ENCODE peak calls at places on chromosomes 12 and 14, in ten cellular contexts. V is heart left ventricle; I is psoas muscle; K is colonic mucosa; D is CD8-positive, alpha-beta memory T cell; C is Panc1; J is cardiac muscle cell; R is GM23248; U is lower lobe of right lung; Y is naive thymus-derived CD4-positive, alpha-beta T cell. O is an unnamed sample.

GRCh38 chr12:121811434-121812319 is 7.9 kb downstream of the SETD1B start:
- DNase-seq in I (peak; percentile 79), D (peak; percentile 68), U (peak; percentile 83), R (peak; percentile 86), V (peak; percentile 75), Y (peak; percentile 67), C (no peak), J (peak; percentile 90), K (peak; percentile 73), O (peak; percentile 66)

GRCh38 chr12:70561550-70561949 is 75.7 kb downstream of the PTPRB start:
- DNase-seq in D (no peak), R (no peak), U (no peak), V (no peak), J (no peak), C (no peak), I (no peak), K (no peak), Y (no peak), O (no peak)

GRCh38 chr12:52496054-52496453 is 3.0 kb upstream of the KRT6A start:
- DNase-seq in C (no peak), U (no peak), Y (no peak), R (no peak), V (no peak), K (no peak), J (peak; percentile 19), D (no peak), I (no peak), O (no peak)

GRCh38 chr12:34215213-34215892 is 193.1 kb downstream of the ALG10 start:
- DNase-seq in C (no peak), K (no peak), R (no peak), D (no peak), J (no peak), I (no peak), U (no peak), Y (no peak), V (no peak), O (no peak)

GRCh38 chr12:47277972-47278448 is 198.3 kb upstream of the AMIGO2 start:
- DNase-seq in J (no peak), K (no peak), R (peak; percentile 99), I (no peak), V (no peak), Y (no peak), D (no peak), U (no peak), C (peak; percentile 62), O (no peak)

GRCh38 chr12:98594050-98594853 is 766 bp downstream of the SLC25A3 start:
- DNase-seq in K (peak; percentile 45), V (peak; percentile 50), R (peak; percentile 71), D (no peak), Y (no peak), U (peak; percentile 64), J (peak; percentile 45), C (no peak), I (peak; percentile 57), O (peak; percentile 26)

GRCh38 chr12:20527396-20528154 is 159.2 kb downstream of the PDE3A start:
- DNase-seq in Y (no peak), U (no peak), D (no peak), V (no peak), C (no peak), I (no peak), K (no peak), R (no peak), J (no peak), O (no peak)

GRCh38 chr14:64253672-64254071 is 40.5 kb downstream of the ESR2 start:
- DNase-seq in Y (no peak), R (peak; percentile 67), I (no peak), U (no peak), V (no peak), D (no peak), J (no peak), K (no peak), C (no peak), O (no peak)

GRCh38 chr12:98456583-98457573 is 58.5 kb upstream of the TMPO start:
- DNase-seq in C (no peak), U (peak; percentile 73), V (peak; percentile 43), R (peak; percentile 86), I (peak; percentile 51), K (peak; percentile 20), D (no peak), J (peak; percentile 71), Y (no peak), O (no peak)

GRCh38 chr14:73437206-73437605 is 21.1 kb downstream of the NUMB start:
- DNase-seq in J (no peak), V (no peak), I (no peak), U (no peak), K (no peak), Y (no peak), C (no peak), R (no peak), D (no peak), O (no peak)

GRCh38 chr12:32727237-32727636 is 28.5 kb downstream of the YARS2 start:
- DNase-seq in D (no peak), U (no peak), J (no peak), C (no peak), K (no peak), R (no peak), Y (no peak), I (no peak), V (no peak), O (no peak)

GRCh38 chr12:2284321-2284813 is 231.6 kb downstream of the CACNA1C start:
- DNase-seq in J (no peak), V (no peak), I (no peak), K (no peak), R (peak; percentile 91), D (no peak), U (no peak), C (no peak), Y (no peak), O (no peak)

GRCh38 chr12:113591480-113591971 is 119.9 kb upstream of the LHX5 start:
- DNase-seq in Y (no peak), J (peak; percentile 56), C (no peak), V (no peak), I (no peak), R (no peak), D (no peak), U (peak; percentile 66), K (no peak), O (no peak)

DNA sequence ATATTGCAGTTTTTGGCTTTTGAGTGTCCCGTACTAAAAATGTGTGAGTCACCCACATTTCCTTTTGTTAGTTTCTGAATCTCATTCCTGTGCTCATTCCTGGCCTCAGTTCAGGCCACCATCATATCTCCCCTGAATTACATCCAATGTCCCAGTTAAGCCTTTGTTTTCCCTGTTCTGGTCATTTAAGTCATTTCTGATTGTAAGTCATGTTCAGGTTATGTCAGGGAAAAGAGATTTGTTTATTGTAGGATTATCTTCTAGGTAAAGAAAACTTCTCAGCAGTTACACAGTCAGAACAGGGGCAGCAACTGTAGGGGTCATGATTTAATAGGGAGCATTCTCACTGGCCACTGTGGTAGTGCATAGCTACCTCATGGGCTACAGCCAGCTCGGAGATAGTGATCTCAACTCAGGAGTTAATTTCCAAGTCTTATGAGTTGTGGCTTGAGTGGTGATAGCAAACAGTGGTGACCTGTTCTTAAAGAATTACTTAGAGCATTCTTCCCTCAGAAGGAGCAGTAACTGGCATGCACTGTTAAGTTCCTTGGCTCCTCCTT is 6.7 kb downstream of the DDX47 start:
- DNase-seq in D (no peak), C (no peak), Y (no peak), V (no peak), U (no peak), J (no peak), K (no peak), R (peak; percentile 95), I (no peak), O (peak; percentile 65)
- H3K27ac ChIP-seq in D (no peak overlapping the region), C (peak overlapping the region; percentile 99), Y (no peak overlapping the region), V (peak overlapping the region; percentile 20), U (peak overlapping the region; percentile 34), J (no peak overlapping the region), K (no peak overlapping the region), R (peak overlapping the region; percentile 94), I (peak overlapping the region; percentile 18), O (peak overlapping the region; percentile 28)

GRCh38 chr14:102590667-102591099 is 1.8 kb upstream of the RCOR1 start:
- DNase-seq in U (peak; percentile 55), D (no peak), C (no peak), R (peak; percentile 66), Y (no peak), J (peak; percentile 61), I (peak; percentile 47), V (no peak), K (peak; percentile 36), O (no peak)
- H3K4me3 ChIP-seq in U (no peak overlapping the region), D (peak overlapping the region; percentile 73), C (peak overlapping the region; percentile 64), R (peak overlapping the region; percentile 91), Y (no peak overlapping the region), J (peak overlapping the region; percentile 100), I (peak overlapping the region; percentile 93), V (peak overlapping the region; percentile 95), K (no peak overlapping the region), O (peak overlapping the region; percentile 95)

GRCh38 chr14:51242545-51243490 is 2.8 kb downstream of the TMX1 start:
- DNase-seq in I (no peak), U (no peak), J (no peak), V (no peak), R (no peak), K (no peak), D (no peak), Y (no peak), C (no peak), O (no peak)

GRCh38 chr14:51251486-51251885 is 11.4 kb downstream of the TMX1 start:
- DNase-seq in D (no peak), I (no peak), U (no peak), R (no peak), K (no peak), C (no peak), Y (no peak), J (no peak), V (no peak), O (no peak)

GRCh38 chr14:51246032-51246431 is 6.0 kb downstream of the TMX1 start:
- DNase-seq in K (no peak), Y (no peak), R (no peak), U (no peak), V (no peak), I (no peak), D (no peak), C (no peak), J (no peak), O (no peak)

GRCh38 chr14:51244591-51244990 is 4.5 kb downstream of the TMX1 start:
- DNase-seq in R (no peak), I (no peak), Y (no peak), V (no peak), C (no peak), D (no peak), J (no peak), U (no peak), K (no peak), O (no peak)

GRCh38 chr14:51248041-51248987 is 8.3 kb downstream of the TMX1 start:
- DNase-seq in Y (no peak), U (no peak), K (no peak), D (no peak), I (no peak), C (no peak), V (no peak), J (no peak), R (no peak), O (no peak)
- H3K36me3 ChIP-seq in Y (peaks cover 4% of the 10 kb centered on the region), U (peaks cover 73% of the 10 kb centered on the region), K (no peaks in the 10 kb centered on the region), D (peaks cover 26% of the 10 kb centered on the region), I (peaks cover 87% of the 10 kb centered on the region), C (peaks cover 9% of the 10 kb centered on the region), V (peaks cover 73% of the 10 kb centered on the region), J (peaks cover 45% of the 10 kb centered on the region), R (peaks cover 29% of the 10 kb centered on the region), O (peaks cover 76% of the 10 kb centered on the region)

DNA sequence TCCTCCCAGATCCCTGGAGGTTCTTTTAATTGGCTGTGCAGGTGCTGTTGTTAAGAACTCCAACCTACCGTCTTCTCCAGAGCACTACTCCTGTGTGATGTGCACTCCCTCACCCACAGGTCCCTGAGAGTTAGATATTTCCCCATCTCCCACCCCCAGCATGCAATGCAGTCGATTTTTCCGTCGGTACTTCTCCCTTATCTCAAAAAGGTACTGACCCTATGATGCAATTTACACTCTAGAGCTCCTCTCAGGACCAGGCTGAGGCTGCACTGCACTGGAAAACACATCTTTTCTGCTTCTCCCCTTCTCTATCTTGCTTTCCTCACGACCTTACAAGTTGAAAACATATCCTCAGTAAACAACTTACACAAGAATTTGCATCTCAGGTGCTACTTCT is 312.4 kb upstream of the TBX3 start:
- DNase-seq in J (no peak), U (no peak), Y (no peak), K (no peak), C (no peak), R (no peak), I (no peak), V (no peak), D (no peak), O (no peak)
- H3K27ac ChIP-seq in J (no peak overlapping the region), U (no peak overlapping the region), Y (no peak overlapping the region), K (no peak overlapping the region), C (no peak overlapping the region), R (no peak overlapping the region), I (no peak overlapping the region), V (no peak overlapping the region), D (no peak overlapping the region), O (no peak overlapping the region)